ENCODE peak calls at places on chromosomes 7 and 10, in five cellular contexts. P is neural progenitor cell; B is IMR-90; Z is BJ; Q is effector memory CD4-positive, alpha-beta T cell. W is an unnamed sample.

GRCh38 chr7:33744293-33744692 is 161.0 kb upstream of the BMPER start:
- DNase-seq in P (peak; percentile 63), B (peak; percentile 14), Z (no peak), Q (no peak), W (peak; percentile 34)

GRCh38 chr10:119104653-119105024 is 726 bp downstream of the DENND10 start:
- DNase-seq in P (peak; percentile 44), B (no peak), Z (no peak), Q (no peak), W (peak; percentile 50)

GRCh38 chr7:140165422-140165821 is 11.4 kb downstream of the KDM7A start:
- DNase-seq in P (no peak), B (peak; percentile 89), Z (peak; percentile 68), Q (no peak), W (peak; percentile 23)

GRCh38 chr10:13977861-13978843 is 352.6 kb downstream of the FRMD4A start:
- DNase-seq in P (no peak), B (peak; percentile 98), Z (peak; percentile 93), Q (no peak), W (no peak)

GRCh38 chr10:75399461-75400162 is 2.0 kb downstream of the ZNF503 start:
- DNase-seq in P (peak; percentile 87), B (peak; percentile 69), Z (no peak), Q (no peak), W (peak; percentile 75)

GRCh38 chr7:81470084-81470723 is 299.6 kb downstream of the HGF start:
- DNase-seq in P (peak; percentile 77), B (peak; percentile 81), Z (no peak), Q (no peak), W (peak; percentile 54)

GRCh38 chr7:121480058-121480457 is 84.0 kb upstream of the FAM3C start:
- DNase-seq in P (peak; percentile 64), B (no peak), Z (no peak), Q (no peak), W (no peak)

GRCh38 chr10:78742730-78743615 is 325.8 kb upstream of the ZMIZ1 start:
- DNase-seq in P (no peak), B (no peak), Z (no peak), Q (no peak), W (no peak)

GRCh38 chr10:62742447-62743105 is 61.9 kb upstream of the ADO start:
- DNase-seq in P (no peak), B (peak; percentile 8), Z (no peak), Q (no peak), W (no peak)

GRCh38 chr10:74542077-74542476 is 284.3 kb upstream of the KAT6B start:
- DNase-seq in P (no peak), B (peak; percentile 93), Z (peak; percentile 69), Q (no peak), W (peak; percentile 20)

GRCh38 chr7:157645539-157645938 is 308.7 kb downstream of the DNAJB6 start:
- DNase-seq in P (no peak), B (no peak), Z (no peak), Q (no peak), W (no peak)

GRCh38 chr7:105602325-105603305 is 21.3 kb upstream of the EFCAB10 start:
- DNase-seq in P (no peak), B (peak; percentile 45), Z (no peak), Q (no peak), W (no peak)

GRCh38 chr10:131142446-131143380 is 168.8 kb downstream of the TCERG1L start:
- DNase-seq in P (no peak), B (no peak), Z (no peak), Q (no peak), W (no peak)

GRCh38 chr10:44010873-44011602 is 362.4 kb upstream of the ZNF32 start:
- DNase-seq in P (no peak), B (peak; percentile 12), Z (no peak), Q (no peak), W (peak; percentile 28)

GRCh38 chr10:51342381-51342780 is 268.1 kb downstream of the PRKG1 start:
- DNase-seq in P (no peak), B (peak; percentile 9), Z (no peak), Q (no peak), W (no peak)

GRCh38 chr7:129855234-129855673 is 97.5 kb downstream of the UBE2H start:
- DNase-seq in P (no peak), B (peak; percentile 98), Z (peak; percentile 99), Q (no peak), W (peak; percentile 59)

GRCh38 chr10:51733061-51733460 is 33.7 kb upstream of the CSTF2T start:
- DNase-seq in P (no peak), B (peak; percentile 67), Z (no peak), Q (no peak), W (no peak)

GRCh38 chr7:24980695-24981543 is 941 bp upstream of the OSBPL3 start:
- DNase-seq in P (peak; percentile 44), B (peak; percentile 36), Z (no peak), Q (no peak), W (peak; percentile 54)

GRCh38 chr7:50757703-50758390 is 24.8 kb downstream of the GRB10 start:
- DNase-seq in P (no peak), B (no peak), Z (no peak), Q (no peak), W (no peak)

GRCh38 chr10:59319854-59320253 is 42.5 kb downstream of the FAM13C start:
- DNase-seq in P (peak; percentile 16), B (no peak), Z (no peak), Q (no peak), W (no peak)

GRCh38 chr7:50848203-50848602 is 65.5 kb upstream of the GRB10 start:
- DNase-seq in P (no peak), B (no peak), Z (no peak), Q (no peak), W (no peak)

GRCh38 chr10:88200637-88201036 is 337.2 kb downstream of the PTEN start:
- DNase-seq in P (peak; percentile 50), B (no peak), Z (no peak), Q (no peak), W (no peak)

GRCh38 chr10:86821600-86821999 is 65.2 kb downstream of the BMPR1A start:
- DNase-seq in P (no peak), B (peak; percentile 83), Z (no peak), Q (no peak), W (no peak)

GRCh38 chr7:140983802-140984201 is 30.9 kb downstream of the MRPS33 start:
- DNase-seq in P (peak; percentile 14), B (peak; percentile 12), Z (no peak), Q (no peak), W (no peak)

GRCh38 chr7:38977658-38978057 is at the start of gene POU6F2:
- DNase-seq in P (no peak), B (no peak), Z (no peak), Q (no peak), W (no peak)

GRCh38 chr7:38978474-38978873 is 765 bp downstream of the POU6F2 start:
- DNase-seq in P (peak; percentile 16), B (no peak), Z (no peak), Q (no peak), W (no peak)

GRCh38 chr7:38973760-38974159 is 3.9 kb upstream of the POU6F2 start:
- DNase-seq in P (no peak), B (no peak), Z (no peak), Q (no peak), W (no peak)

DNA sequence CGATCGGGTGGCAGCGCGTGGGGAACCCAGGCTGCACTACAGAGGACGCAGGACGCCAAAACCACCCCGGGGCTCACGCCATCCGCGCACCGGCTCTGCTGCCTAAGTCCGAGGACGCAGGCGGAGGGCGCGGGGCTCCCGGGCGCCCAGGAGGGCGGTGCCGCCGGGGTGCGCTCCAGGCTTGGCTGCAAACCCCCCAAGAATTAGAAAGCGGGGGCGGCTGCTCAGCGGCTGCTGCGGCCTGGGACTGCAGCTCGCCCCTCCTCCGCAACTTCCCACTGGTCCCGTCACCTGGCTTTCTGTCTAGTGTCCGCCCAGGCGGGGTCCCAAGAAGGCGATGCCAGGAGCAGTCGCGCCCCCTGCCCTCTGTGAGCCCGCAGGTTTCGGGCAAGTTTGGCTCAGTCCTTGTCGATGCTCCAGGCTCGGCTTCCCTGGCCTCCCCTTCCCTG is 1.7 kb upstream of the POU6F2 start:
- DNase-seq in P (peak; percentile 78), B (no peak), Z (no peak), Q (no peak), W (no peak)
- H3K4me3 ChIP-seq in P (peak overlapping the region; percentile 42), B (no peak overlapping the region), Z (no peak overlapping the region), Q (no peak overlapping the region), W (no peak overlapping the region)

DNA sequence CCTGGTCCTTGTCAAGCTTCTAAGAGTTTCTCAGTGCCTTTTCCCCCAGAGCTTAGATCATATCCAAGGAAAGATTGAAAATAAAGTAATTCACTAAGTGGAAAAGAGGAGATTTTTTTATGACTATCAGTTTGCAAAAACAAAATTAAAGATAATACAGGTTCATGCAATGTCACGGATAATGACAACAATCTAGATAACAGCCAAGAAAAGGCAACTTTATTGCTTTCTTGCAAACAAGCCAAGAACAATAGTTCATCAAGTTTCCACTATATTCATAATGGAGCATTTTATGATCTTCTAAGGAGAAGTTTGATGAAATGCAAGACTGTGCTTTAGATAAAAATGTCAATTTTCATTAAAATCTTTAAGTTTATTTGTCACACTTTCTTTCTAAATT is 53.9 kb upstream of the NRP1 start:
- DNase-seq in P (no peak), B (no peak), Z (no peak), Q (no peak), W (peak; percentile 9)
- H3K4me3 ChIP-seq in P (no peak overlapping the region), B (no peak overlapping the region), Z (no peak overlapping the region), Q (no peak overlapping the region), W (no peak overlapping the region)

GRCh38 chr7:156473476-156474240 is 166.9 kb upstream of the RNF32 start:
- DNase-seq in P (peak; percentile 67), B (peak; percentile 19), Z (no peak), Q (no peak), W (peak; percentile 31)
- H3K4me3 ChIP-seq in P (no peak overlapping the region), B (no peak overlapping the region), Z (no peak overlapping the region), Q (no peak overlapping the region), W (no peak overlapping the region)

GRCh38 chr10:660980-661890 is 28.2 kb downstream of the DIP2C start:
- DNase-seq in P (no peak), B (no peak), Z (no peak), Q (no peak), W (no peak)
- H3K4me3 ChIP-seq in P (no peak overlapping the region), B (no peak overlapping the region), Z (no peak overlapping the region), Q (no peak overlapping the region), W (no peak overlapping the region)

GRCh38 chr7:134246347-134246746 is 70.4 kb downstream of the SLC35B4 start:
- DNase-seq in P (no peak), B (no peak), Z (no peak), Q (no peak), W (no peak)
- H3K4me3 ChIP-seq in P (no peak overlapping the region), B (no peak overlapping the region), Z (no peak overlapping the region), Q (no peak overlapping the region), W (no peak overlapping the region)

GRCh38 chr10:4130685-4131084 is 345.7 kb upstream of the KLF6 start:
- DNase-seq in P (no peak), B (no peak), Z (no peak), Q (peak; percentile 7), W (peak; percentile 75)
- H3K4me3 ChIP-seq in P (no peak overlapping the region), B (no peak overlapping the region), Z (no peak overlapping the region), Q (peak overlapping the region; percentile 13), W (peak overlapping the region; percentile 47)

W was measured in endothelial cell of umbilical vein.